ENCODE peak calls at places on chromosomes 16 and 17, in four cellular contexts. T is mucosa of descending colon, O is neural progenitor cell, U is adrenal gland. R is an unnamed sample.

GRCh38 chr16:79871906-79872305 is 271.4 kb upstream of the MAF start:
- DNase-seq in T (no peak), O (no peak), U (no peak), R (no peak)

GRCh38 chr17:61405047-61405685 is 5.5 kb downstream of the TBX2 start:
- DNase-seq in T (no peak), O (peak; percentile 87), U (peak; percentile 13), R (no peak)

GRCh38 chr17:7211512-7212277 is 7.9 kb downstream of the DLG4 start:
- DNase-seq in T (no peak), O (peak; percentile 52), U (no peak), R (no peak)

GRCh38 chr17:73786286-73786743 is 142.1 kb upstream of the SDK2 start:
- DNase-seq in T (peak; percentile 80), O (peak; percentile 89), U (no peak), R (no peak)

GRCh38 chr16:11423315-11424117 is 78.3 kb downstream of the RMI2 start:
- DNase-seq in T (no peak), O (no peak), U (no peak), R (no peak)

GRCh38 chr17:8955560-8955959 is 9.9 kb downstream of the PIK3R5 start:
- DNase-seq in T (no peak), O (no peak), U (no peak), R (no peak)

GRCh38 chr17:71180801-71181385 is 939.9 kb upstream of the SOX9 start:
- DNase-seq in T (peak; percentile 85), O (no peak), U (no peak), R (peak; percentile 39)

GRCh38 chr17:40450175-40450574 is 6.9 kb downstream of the IGFBP4 start:
- DNase-seq in T (peak; percentile 95), O (peak; percentile 49), U (no peak), R (no peak)

GRCh38 chr17:36544049-36544319 is 735 bp upstream of the GGNBP2 start:
- DNase-seq in T (no peak), O (peak; percentile 50), U (peak; percentile 52), R (peak; percentile 52)

GRCh38 chr16:48623304-48624016 is 13.5 kb upstream of the N4BP1 start:
- DNase-seq in T (peak; percentile 86), O (peak; percentile 87), U (peak; percentile 86), R (peak; percentile 65)

GRCh38 chr16:85327731-85328664 is 215.7 kb upstream of the CIBAR2 start:
- DNase-seq in T (no peak), O (peak; percentile 96), U (no peak), R (no peak)

GRCh38 chr17:76379275-76379641 is 5.2 kb upstream of the SPHK1 start:
- DNase-seq in T (no peak), O (no peak), U (no peak), R (no peak)

GRCh38 chr17:1813088-1813487 is 16.6 kb downstream of the SMYD4 start:
- DNase-seq in T (no peak), O (no peak), U (no peak), R (peak; percentile 12)

GRCh38 chr17:46173153-46173552 is 20.1 kb downstream of the KANSL1 start:
- DNase-seq in T (no peak), O (no peak), U (no peak), R (no peak)

GRCh38 chr16:1621851-1622250 is 9.7 kb downstream of the CRAMP1 start:
- DNase-seq in T (no peak), O (no peak), U (no peak), R (no peak)

GRCh38 chr17:35890774-35891155 is 10.6 kb upstream of the CCL5 start:
- DNase-seq in T (peak; percentile 37), O (peak; percentile 7), U (no peak), R (no peak)

DNA sequence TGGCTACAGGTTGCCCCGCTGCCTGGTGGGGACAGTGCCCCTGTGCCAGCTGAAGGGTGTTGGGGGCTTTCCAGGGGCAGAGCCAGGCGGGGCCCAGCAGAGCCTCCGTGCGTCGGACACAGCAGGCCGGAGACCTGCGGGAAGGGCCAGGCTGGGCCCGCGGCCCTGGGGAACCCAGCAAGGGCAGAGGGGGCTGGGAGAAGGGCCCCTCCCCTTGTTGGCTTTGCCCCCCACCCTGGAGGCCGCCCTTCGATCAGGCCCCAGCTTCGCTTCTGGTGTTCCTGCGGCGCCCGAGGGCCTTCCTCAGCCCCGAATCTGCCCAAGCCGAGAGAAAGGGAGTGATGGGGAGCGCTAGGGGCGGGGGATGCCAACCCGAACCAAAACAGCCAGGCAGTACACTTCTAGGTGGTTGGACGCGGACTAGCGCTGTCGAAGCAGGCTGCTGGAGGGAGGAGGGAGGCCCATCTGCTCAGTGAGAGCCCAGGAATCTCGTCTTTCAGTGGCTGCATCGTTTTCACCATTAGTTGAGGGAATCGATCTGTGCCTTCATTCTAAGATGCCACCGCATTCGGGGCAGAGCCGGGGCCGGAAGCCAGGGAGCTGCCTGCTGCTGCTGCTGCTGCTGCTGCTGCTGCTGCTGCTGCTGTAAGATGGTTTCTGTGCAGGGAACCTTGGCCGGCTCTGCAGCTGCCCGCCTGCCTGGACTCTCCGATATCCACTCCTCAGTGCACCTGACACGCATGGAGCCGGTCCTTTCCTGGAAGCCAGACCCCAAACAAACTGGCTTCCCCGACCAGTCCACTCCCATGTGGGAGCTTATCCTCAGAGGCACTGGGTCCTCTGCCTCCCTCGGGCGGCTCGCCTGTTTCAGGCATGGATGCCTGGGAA is 1.6 kb downstream of the JPH3 start:
- DNase-seq in T (no peak), O (peak; percentile 72), U (no peak), R (no peak)
- H3K4me3 ChIP-seq in T (no peak overlapping the region), O (peak overlapping the region; percentile 100), U (no peak overlapping the region), R (no peak overlapping the region)

GRCh38 chr16:31785126-31785525 is 88.5 kb upstream of the ZNF267 start:
- DNase-seq in T (no peak), O (no peak), U (no peak), R (no peak)
- H3K9me3 ChIP-seq in T (peaks cover 80% of the 10 kb centered on the region), O (peaks cover 30% of the 10 kb centered on the region), U (peaks cover 42% of the 10 kb centered on the region), R (peaks cover 17% of the 10 kb centered on the region)

GRCh38 chr16:19488213-19488640 is 33.7 kb downstream of the GDE1 start:
- DNase-seq in T (peak; percentile 86), O (no peak), U (no peak), R (no peak)
- H3K4me3 ChIP-seq in T (no peak overlapping the region), O (no peak overlapping the region), U (no peak overlapping the region), R (no peak overlapping the region)

GRCh38 chr17:16551878-16552636 is 16.9 kb downstream of the ZNF287 start:
- DNase-seq in T (no peak), O (no peak), U (no peak), R (no peak)
- H3K9me3 ChIP-seq in T (peaks cover 100% of the 10 kb centered on the region), O (peaks cover 51% of the 10 kb centered on the region), U (peaks cover 80% of the 10 kb centered on the region), R (peaks cover 26% of the 10 kb centered on the region)

R was measured in MG63.